ENCODE peak calls at places on chromosome 4, in nine cellular contexts. M, B, C, K, W, D, T, U and G are unnamed samples.

GRCh38 chr4:54879576-54879975 is 221.8 kb downstream of the KIT start:
- DNase-seq in K (no peak), M (no peak), U (no peak), C (no peak), W (no peak), D (no peak), B (no peak), T (peak), G (no peak)

GRCh38 chr4:3221996-3222395 is 27.0 kb upstream of the MSANTD1 start:
- DNase-seq in U (no peak), T (no peak), W (no peak), B (no peak), K (no peak), D (no peak), C (no peak), M (no peak), G (no peak)

GRCh38 chr4:75935628-75936027 is 5.2 kb downstream of the NAAA start:
- DNase-seq in D (no peak), M (no peak), W (no peak), B (no peak), K (no peak), U (no peak), C (no peak), T (no peak), G (no peak)

GRCh38 chr4:112975567-112976355 is 73.7 kb upstream of the ANK2 start:
- DNase-seq in M (no peak), K (no peak), B (no peak), C (no peak), T (no peak), D (no peak), U (no peak), W (no peak), G (no peak)

GRCh38 chr4:17587094-17587822 is 10.3 kb downstream of the LAP3 start:
- DNase-seq in B (no peak), T (no peak), D (no peak), W (no peak), C (no peak), M (no peak), U (no peak), K (no peak), G (peak)

GRCh38 chr4:14841801-14842748 is 160.2 kb upstream of the CPEB2 start:
- DNase-seq in K (no peak), D (no peak), U (no peak), C (no peak), T (no peak), B (no peak), W (peak), M (no peak), G (peak)

GRCh38 chr4:112060212-112060611 is 85.0 kb upstream of the FAM241A start:
- DNase-seq in U (peak), W (no peak), K (peak), M (no peak), D (no peak), T (no peak), B (no peak), C (no peak), G (peak)

GRCh38 chr4:146450524-146450923 is 71.2 kb downstream of the SLC10A7 start:
- DNase-seq in T (no peak), K (no peak), B (no peak), C (no peak), U (peak), D (no peak), W (no peak), M (no peak), G (no peak)

GRCh38 chr4:152613841-152614240 is 66.0 kb downstream of the TMEM154 start:
- DNase-seq in M (no peak), C (no peak), T (no peak), U (no peak), D (no peak), W (no peak), B (no peak), K (no peak), G (no peak)